ENCODE peak calls at places on chromosomes 4 and X, in nine cellular contexts. K is PC-3, F is astrocyte of the cerebellum, G is ovary, Z is lower leg skin, W is heart left ventricle, D is transverse colon, B is foreskin fibroblast, O is heart right ventricle. P is an unnamed sample.
A peak's percentile ranks its signal among the peaks of the same experiment; 100 is the strongest.

GRCh38 chr4:94486372-94486801 is 34.6 kb downstream of the PDLIM5 start:
- DNase-seq in O (no peak), G (no peak), D (no peak), B (peak; percentile 54), Z (no peak), W (no peak), F (peak; percentile 32), K (peak; percentile 86), P (no peak)

GRCh38 chrX:30027636-30028035 is 187.7 kb upstream of the MAGEB2 start:
- DNase-seq in Z (no peak), W (no peak), F (no peak), B (no peak), G (no peak), D (no peak), K (peak; percentile 31), O (no peak), P (no peak)

GRCh38 chr4:89363786-89364185 is 56.2 kb upstream of the GPRIN3 start:
- DNase-seq in G (no peak), D (no peak), B (no peak), O (no peak), Z (no peak), F (no peak), K (no peak), W (no peak), P (no peak)

GRCh38 chrX:81202413-81202794 is 502 bp downstream of the SH3BGRL start:
- DNase-seq in G (no peak), W (no peak), O (no peak), Z (no peak), B (no peak), D (no peak), K (no peak), F (no peak), P (no peak)

GRCh38 chrX:153411255-153411987 is at the start of gene ZFP92:
- DNase-seq in Z (no peak), K (no peak), B (no peak), W (peak; percentile 23), O (no peak), F (no peak), D (peak; percentile 32), G (peak; percentile 63), P (no peak)

GRCh38 chr4:151568966-151569365 is 160.0 kb downstream of the FHIP1A start:
- DNase-seq in O (no peak), K (no peak), B (no peak), Z (no peak), D (no peak), W (no peak), F (no peak), G (no peak), P (no peak)

GRCh38 chr4:89438102-89438831 is 130.7 kb upstream of the GPRIN3 start:
- DNase-seq in Z (peak; percentile 14), W (no peak), G (no peak), K (peak; percentile 66), O (peak; percentile 10), B (peak; percentile 22), F (no peak), D (peak; percentile 30), P (peak; percentile 8)

GRCh38 chr4:128427832-128428366 is 140.3 kb upstream of the PGRMC2 start:
- DNase-seq in K (peak; percentile 87), O (peak; percentile 21), D (peak; percentile 28), W (peak; percentile 33), Z (no peak), G (no peak), B (peak; percentile 59), F (peak; percentile 56), P (peak; percentile 51)

GRCh38 chr4:27270435-27270834 is 409.8 kb downstream of the STIM2 start:
- DNase-seq in F (no peak), D (no peak), B (no peak), W (no peak), O (no peak), G (no peak), Z (no peak), K (peak; percentile 87), P (no peak)

GRCh38 chrX:154980330-154981115 is 42.0 kb downstream of the F8 start:
- DNase-seq in D (peak; percentile 82), B (peak; percentile 29), W (peak; percentile 59), F (peak; percentile 22), Z (peak; percentile 67), G (peak; percentile 70), O (peak; percentile 74), K (peak; percentile 80), P (peak; percentile 4)

GRCh38 chrX:24245201-24245600 is 68.7 kb downstream of the SUPT20HL2 start:
- DNase-seq in K (peak; percentile 36), D (no peak), O (no peak), Z (no peak), B (peak; percentile 32), G (no peak), F (peak; percentile 32), W (no peak), P (peak; percentile 57)

GRCh38 chr4:4666693-4667642 is 125.1 kb upstream of the STX18 start:
- DNase-seq in Z (no peak), G (peak; percentile 49), W (no peak), F (no peak), D (no peak), B (no peak), K (no peak), O (no peak), P (no peak)

GRCh38 chrX:41857670-41858069 is 65.7 kb downstream of the CASK start:
- DNase-seq in B (no peak), Z (no peak), D (no peak), F (no peak), O (no peak), G (no peak), W (no peak), K (no peak), P (no peak)

GRCh38 chrX:11381464-11381863 is 88.3 kb downstream of the AMELX start:
- DNase-seq in K (peak; percentile 77), B (peak; percentile 59), D (peak; percentile 17), O (peak; percentile 40), F (peak; percentile 49), Z (peak; percentile 38), W (peak; percentile 34), G (no peak), P (peak; percentile 24)

GRCh38 chr4:176587920-176588319 is 204.8 kb downstream of the VEGFC start:
- DNase-seq in G (no peak), K (no peak), F (no peak), Z (no peak), O (no peak), D (no peak), W (no peak), B (peak; percentile 72), P (peak; percentile 93)

GRCh38 chr4:144709793-144710525 is 64.0 kb downstream of the HHIP start:
- DNase-seq in D (peak; percentile 23), K (peak; percentile 90), W (peak; percentile 10), O (peak; percentile 18), G (no peak), B (peak; percentile 68), Z (no peak), F (peak; percentile 80), P (no peak)

GRCh38 chr4:176052744-176053143 is 12.9 kb upstream of the WDR17 start:
- DNase-seq in G (no peak), W (no peak), F (no peak), Z (no peak), K (no peak), O (no peak), D (no peak), B (no peak), P (no peak)

GRCh38 chrX:54134269-54134668 is 48.8 kb downstream of the FAM120C start:
- DNase-seq in W (no peak), G (no peak), O (no peak), D (no peak), B (no peak), F (no peak), Z (no peak), K (no peak), P (no peak)

DNA sequence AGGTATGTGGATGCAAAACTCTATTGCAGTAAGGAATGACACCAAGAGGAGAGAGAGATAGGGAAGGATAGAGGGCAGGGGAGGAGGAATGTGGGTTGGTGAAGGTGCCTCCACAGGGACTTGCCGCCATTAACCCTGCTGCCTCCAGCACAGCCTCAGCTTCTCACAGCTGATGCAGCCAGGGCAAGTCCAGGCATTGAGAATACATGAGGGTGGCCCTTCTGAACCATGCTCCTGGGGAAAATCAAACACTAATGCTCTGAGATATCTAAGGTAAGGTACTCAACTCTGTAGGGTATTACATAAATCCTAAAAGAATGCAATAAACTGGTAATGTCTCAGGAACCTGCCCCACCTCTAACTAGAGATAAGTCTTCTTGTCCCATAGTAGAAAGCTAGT is 28.7 kb downstream of the UGT2B7 start:
- DNase-seq in Z (no peak), O (no peak), B (no peak), W (no peak), F (no peak), G (no peak), K (no peak), D (no peak), P (no peak)
- TF ChIP-seq CTCF in Z (no peak), O (no peak), B (no peak), W (no peak), F (no peak), G (no peak), K (no peak), D (no peak), P (no peak)

DNA sequence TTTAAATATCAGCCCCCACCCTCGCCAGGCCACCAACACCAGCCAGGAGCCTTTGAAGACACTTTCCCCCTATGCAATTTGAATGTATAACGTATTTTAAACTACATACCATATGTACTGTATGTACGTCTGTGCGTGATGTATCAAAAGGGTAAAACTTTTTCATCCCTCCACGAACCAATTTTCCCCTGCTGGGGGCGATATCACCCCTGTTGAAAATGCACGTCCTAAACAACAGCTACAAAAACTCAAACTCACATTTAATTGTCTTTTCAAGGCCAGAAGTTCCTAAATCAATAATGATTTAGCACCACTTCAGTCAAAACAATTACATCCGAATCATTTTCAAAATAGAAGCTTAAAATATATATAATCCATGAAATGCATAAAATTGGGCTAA is 1.4 kb downstream of the VEGFD start:
- DNase-seq in D (no peak), G (no peak), K (peak; percentile 2), B (no peak), Z (no peak), O (no peak), F (no peak), W (no peak), P (no peak)
- H3K4me3 ChIP-seq in D (no peak overlapping the region), G (no peak overlapping the region), K (no peak overlapping the region), B (no peak overlapping the region), Z (no peak overlapping the region), O (no peak overlapping the region), F (no peak overlapping the region), W (no peak overlapping the region), P (no peak overlapping the region)

GRCh38 chr4:161642708-161643107 is 521.1 kb downstream of the FSTL5 start:
- DNase-seq in B (no peak), Z (no peak), K (peak; percentile 36), F (no peak), W (no peak), O (no peak), D (no peak), G (no peak), P (no peak)
- TF ChIP-seq CTCF in B (no peak), Z (no peak), K (peak; percentile 51), F (no peak), W (no peak), O (no peak), D (no peak), G (no peak), P (no peak)

DNA sequence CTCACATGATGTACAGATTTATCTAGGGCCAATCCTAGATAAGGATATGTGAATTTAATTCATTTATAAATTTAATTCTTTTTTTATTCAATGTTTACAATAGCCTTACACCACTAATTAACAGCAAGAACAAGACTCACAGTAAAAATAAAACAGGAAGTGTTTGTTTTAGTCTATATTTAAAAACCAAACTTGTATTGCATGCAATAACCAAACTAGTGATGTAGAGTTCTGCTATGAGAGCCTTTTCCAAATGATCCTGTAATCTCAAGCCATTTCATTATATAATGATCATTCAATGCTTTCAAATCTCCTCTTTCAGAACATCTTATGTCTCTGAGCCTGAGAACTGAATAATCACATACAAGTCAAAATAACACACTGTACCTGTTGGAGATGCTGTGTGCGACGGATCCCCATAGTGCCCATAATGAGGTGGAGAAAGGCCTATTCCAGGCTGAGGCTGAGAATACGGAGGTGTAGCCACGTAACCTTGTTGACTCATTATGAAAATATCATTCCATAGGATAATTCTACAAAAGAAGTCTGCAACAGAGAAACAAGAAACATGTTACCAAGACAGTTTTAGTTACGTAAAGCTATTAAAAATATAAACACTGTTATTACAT is 2.6 kb downstream of the SEC24D start:
- DNase-seq in G (no peak), O (no peak), K (peak; percentile 35), D (no peak), Z (no peak), W (no peak), B (no peak), F (no peak), P (no peak)
- H3K4me3 ChIP-seq in G (no peak overlapping the region), O (no peak overlapping the region), K (peak overlapping the region; percentile 84), D (no peak overlapping the region), Z (no peak overlapping the region), W (peak overlapping the region; percentile 4), B (peak overlapping the region; percentile 97), F (peak overlapping the region; percentile 88), P (peak overlapping the region; percentile 37)